ENCODE peak calls at places on chromosomes 13 and 19, in eight cellular contexts. L is upper lobe of right lung, X is mucosa of descending colon, U is lower leg skin, R is tibial nerve, E is MM.1S, O is heart left ventricle, I is Panc1. N is an unnamed sample.

GRCh38 chr13:90675129-90675528 is 672.4 kb upstream of the MIR17HG start:
- DNase-seq in L (no peak), X (no peak), U (no peak), R (no peak), E (no peak), O (no peak), I (no peak), N (no peak)

GRCh38 chr19:35669566-35669965 is 3.2 kb downstream of the UPK1A start:
- DNase-seq in L (no peak), X (no peak), U (no peak), R (no peak), E (no peak), O (no peak), I (no peak), N (no peak)

GRCh38 chr13:94112227-94112626 is 367.3 kb downstream of the DCT start:
- DNase-seq in L (no peak), X (peak), U (peak), R (peak), E (no peak), O (peak), I (no peak), N (no peak)

GRCh38 chr13:27442071-27442647 is 8.2 kb downstream of the MTIF3 start:
- DNase-seq in L (no peak), X (peak), U (no peak), R (no peak), E (no peak), O (no peak), I (no peak), N (no peak)

GRCh38 chr13:20400774-20401173 is 124.9 kb downstream of the CRYL1 start:
- DNase-seq in L (no peak), X (no peak), U (no peak), R (no peak), E (no peak), O (no peak), I (no peak), N (no peak)

GRCh38 chr13:72562686-72563085 is 164.7 kb downstream of the MZT1 start:
- DNase-seq in L (no peak), X (no peak), U (no peak), R (no peak), E (no peak), O (no peak), I (no peak), N (no peak)

GRCh38 chr13:44575741-44576395 is at the start of gene TSC22D1:
- DNase-seq in L (peak), X (peak), U (peak), R (peak), E (peak), O (peak), I (no peak), N (no peak)

GRCh38 chr19:6536138-6536671 is 5.4 kb downstream of the TNFSF9 start:
- DNase-seq in L (no peak), X (peak), U (peak), R (no peak), E (peak), O (no peak), I (no peak), N (no peak)

GRCh38 chr19:17931532-17932191 is 1.2 kb upstream of the CCDC124 start:
- DNase-seq in L (no peak), X (no peak), U (no peak), R (no peak), E (no peak), O (no peak), I (no peak), N (no peak)

GRCh38 chr19:55247621-55248099 is 11.2 kb downstream of the PPP6R1 start:
- DNase-seq in L (peak), X (peak), U (no peak), R (no peak), E (no peak), O (peak), I (no peak), N (no peak)

GRCh38 chr19:3743486-3743885 is 18.0 kb downstream of the APBA3 start:
- DNase-seq in L (no peak), X (no peak), U (no peak), R (no peak), E (no peak), O (no peak), I (no peak), N (no peak)

GRCh38 chr19:56014765-56015164 is 28.2 kb downstream of the NLRP5 start:
- DNase-seq in L (no peak), X (no peak), U (no peak), R (no peak), E (no peak), O (no peak), I (no peak), N (no peak)

GRCh38 chr19:38452430-38453366 is 19.2 kb downstream of the RYR1 start:
- DNase-seq in L (no peak), X (peak), U (no peak), R (no peak), E (no peak), O (no peak), I (no peak), N (peak)

GRCh38 chr13:114049026-114049425 is 75.2 kb upstream of the C13orf46 start:
- DNase-seq in L (no peak), X (peak), U (no peak), R (no peak), E (peak), O (no peak), I (no peak), N (no peak)

GRCh38 chr13:77860621-77861020 is 58.0 kb downstream of the EDNRB start:
- DNase-seq in L (no peak), X (no peak), U (no peak), R (no peak), E (no peak), O (no peak), I (no peak), N (no peak)

GRCh38 chr19:27833031-27833430 is 1379.9 kb downstream of the UQCRFS1 start:
- DNase-seq in L (no peak), X (no peak), U (no peak), R (no peak), E (no peak), O (no peak), I (no peak), N (no peak)

DNA sequence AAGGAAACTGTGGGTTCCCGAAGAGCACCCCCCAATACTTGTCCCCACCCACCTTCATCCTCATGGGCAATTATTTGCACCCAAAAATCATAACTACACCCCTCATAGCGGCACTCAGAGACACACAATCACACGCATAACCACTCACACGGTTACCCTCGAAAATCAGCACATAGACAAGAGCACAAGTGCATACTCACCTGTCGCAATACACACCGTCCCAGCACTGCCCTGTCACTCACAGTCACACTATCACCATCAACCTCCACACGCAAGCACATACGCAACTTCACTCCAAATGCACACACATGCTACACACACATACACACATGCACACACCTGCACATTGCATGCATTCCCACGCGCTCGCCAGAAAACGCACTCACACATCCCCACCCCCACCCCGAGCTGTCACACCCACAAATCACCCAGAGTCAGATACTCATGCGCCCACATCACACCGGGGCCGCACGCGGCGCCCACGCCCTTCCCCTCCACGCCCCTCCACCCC is 535 bp downstream of the COL5A3 start:
- DNase-seq in L (no peak), X (no peak), U (no peak), R (no peak), E (no peak), O (no peak), I (no peak), N (no peak)
- H3K4me3 ChIP-seq in L (peak), X (no peak), U (peak), R (peak), E (no peak), O (peak), I (no peak), N (peak)

GRCh38 chr19:49151339-49152217 is 3.6 kb downstream of the HRC start:
- DNase-seq in L (peak), X (peak), U (peak), R (peak), E (no peak), O (peak), I (peak), N (peak)
- H3K4me3 ChIP-seq in L (no peak), X (no peak), U (no peak), R (no peak), E (no peak), O (peak), I (peak), N (peak)

DNA sequence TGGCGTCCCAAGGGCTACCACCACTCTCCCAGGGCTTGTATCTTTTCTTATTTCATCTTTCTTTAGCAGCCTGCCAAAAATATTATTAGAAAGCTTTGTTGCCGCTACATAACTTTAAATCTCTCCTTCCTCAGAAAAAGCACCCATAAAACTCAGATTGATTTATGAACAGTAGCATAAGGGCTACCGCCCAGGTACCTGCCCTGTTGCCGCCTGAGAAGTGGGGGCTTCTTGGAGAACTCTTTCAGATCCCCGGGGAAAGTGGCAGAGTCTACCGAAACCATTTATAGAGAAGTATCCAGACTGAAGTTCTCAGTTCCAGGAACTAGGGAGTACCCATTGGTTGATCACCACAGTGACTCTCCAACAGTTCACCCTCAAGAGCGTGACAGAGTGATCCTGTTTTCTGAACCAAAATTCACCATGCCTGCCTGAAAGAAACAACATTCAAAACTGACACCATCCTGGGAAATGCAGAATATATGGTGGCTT is 697 bp upstream of the N4BP2L1 start:
- DNase-seq in L (no peak), X (peak), U (no peak), R (peak), E (no peak), O (no peak), I (no peak), N (no peak)
- H3K4me3 ChIP-seq in L (peak), X (peak), U (no peak), R (peak), E (peak), O (peak), I (peak), N (peak)

GRCh38 chr19:21148681-21149080 is 6.8 kb downstream of the ZNF431 start:
- DNase-seq in L (no peak), X (no peak), U (no peak), R (no peak), E (no peak), O (no peak), I (no peak), N (no peak)

GRCh38 chr19:21141787-21142464 is at the start of gene ZNF431:
- DNase-seq in L (peak), X (peak), U (peak), R (peak), E (peak), O (peak), I (peak), N (peak)

GRCh38 chr19:21147540-21147939 is 5.7 kb downstream of the ZNF431 start:
- DNase-seq in L (no peak), X (no peak), U (no peak), R (no peak), E (no peak), O (no peak), I (no peak), N (no peak)

GRCh38 chr19:21143846-21144245 is 2.0 kb downstream of the ZNF431 start:
- DNase-seq in L (no peak), X (no peak), U (no peak), R (no peak), E (no peak), O (no peak), I (no peak), N (no peak)

DNA sequence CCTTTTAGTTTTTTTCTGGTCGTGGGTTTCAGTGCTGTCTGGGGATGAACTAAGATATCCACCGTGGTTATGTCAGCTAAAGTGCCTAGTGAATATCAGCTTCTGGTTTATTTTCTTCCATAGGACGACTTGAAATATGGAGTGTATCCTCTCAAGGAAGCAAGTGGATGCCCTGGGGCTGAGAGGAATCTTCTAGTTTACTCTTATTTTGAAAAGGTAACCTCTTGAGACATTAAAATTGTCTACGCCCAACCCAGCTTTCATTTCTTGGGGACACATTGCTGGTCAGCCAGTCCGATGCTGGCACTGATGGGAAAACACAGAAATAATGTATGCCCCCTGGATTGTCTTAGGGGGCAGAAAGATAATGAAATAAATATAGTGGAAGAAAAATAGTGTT is 1.6 kb downstream of the ZNF431 start:
- DNase-seq in L (no peak), X (no peak), U (no peak), R (no peak), E (no peak), O (no peak), I (no peak), N (no peak)
- H3K4me3 ChIP-seq in L (no peak), X (no peak), U (no peak), R (no peak), E (no peak), O (no peak), I (no peak), N (no peak)

GRCh38 chr19:11324079-11324661 is 15.3 kb downstream of the RAB3D start:
- DNase-seq in L (peak), X (peak), U (peak), R (peak), E (no peak), O (peak), I (no peak), N (peak)

GRCh38 chr19:11324748-11325389 is 14.6 kb downstream of the RAB3D start:
- DNase-seq in L (no peak), X (no peak), U (no peak), R (no peak), E (no peak), O (no peak), I (no peak), N (no peak)

GRCh38 chr19:11322269-11323024 is 17.0 kb downstream of the RAB3D start:
- DNase-seq in L (no peak), X (no peak), U (no peak), R (no peak), E (no peak), O (no peak), I (no peak), N (no peak)

GRCh38 chr19:11325544-11325943 is 13.9 kb downstream of the RAB3D start:
- DNase-seq in L (no peak), X (no peak), U (no peak), R (no peak), E (no peak), O (no peak), I (no peak), N (no peak)

GRCh38 chr19:11323601-11324078 is 15.8 kb downstream of the RAB3D start:
- DNase-seq in L (no peak), X (no peak), U (no peak), R (no peak), E (no peak), O (no peak), I (no peak), N (no peak)
- H3K4me3 ChIP-seq in L (peak), X (no peak), U (no peak), R (no peak), E (no peak), O (no peak), I (no peak), N (no peak)

DNA sequence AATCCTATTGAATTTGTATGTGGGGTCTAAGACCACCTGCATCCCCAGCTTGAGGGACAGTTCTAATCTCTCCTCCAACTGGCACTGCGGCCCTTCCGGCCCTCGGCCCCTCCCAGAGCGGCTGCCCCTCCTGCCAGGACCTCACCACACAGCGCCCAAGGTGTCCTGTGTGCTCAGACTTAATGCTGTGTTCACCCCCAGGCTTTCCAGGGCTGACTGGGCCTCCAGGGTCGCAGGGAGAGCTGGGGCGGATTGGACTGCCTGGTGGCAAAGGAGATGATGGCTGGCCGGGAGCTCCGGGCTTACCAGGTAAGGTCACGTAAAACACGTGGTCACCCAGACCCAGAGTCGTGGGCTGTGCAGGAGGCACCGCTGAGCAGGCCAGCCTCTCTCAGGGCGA is 69.7 kb downstream of the RAB20 start:
- DNase-seq in L (no peak), X (no peak), U (no peak), R (no peak), E (no peak), O (peak), I (no peak), N (no peak)
- H3K4me3 ChIP-seq in L (no peak), X (no peak), U (no peak), R (no peak), E (no peak), O (no peak), I (no peak), N (no peak)

GRCh38 chr19:48632692-48633147 is 4.5 kb downstream of the DBP start:
- DNase-seq in L (no peak), X (no peak), U (no peak), R (no peak), E (peak), O (no peak), I (no peak), N (no peak)

GRCh38 chr19:48635263-48635965 is 1.8 kb downstream of the DBP start:
- DNase-seq in L (peak), X (peak), U (no peak), R (peak), E (peak), O (peak), I (no peak), N (peak)

GRCh38 chr19:48633148-48634035 is 3.8 kb downstream of the DBP start:
- DNase-seq in L (no peak), X (peak), U (no peak), R (no peak), E (no peak), O (no peak), I (no peak), N (no peak)

GRCh38 chr19:48634424-48635262 is 2.5 kb downstream of the DBP start:
- DNase-seq in L (peak), X (peak), U (peak), R (peak), E (peak), O (peak), I (no peak), N (peak)

DNA sequence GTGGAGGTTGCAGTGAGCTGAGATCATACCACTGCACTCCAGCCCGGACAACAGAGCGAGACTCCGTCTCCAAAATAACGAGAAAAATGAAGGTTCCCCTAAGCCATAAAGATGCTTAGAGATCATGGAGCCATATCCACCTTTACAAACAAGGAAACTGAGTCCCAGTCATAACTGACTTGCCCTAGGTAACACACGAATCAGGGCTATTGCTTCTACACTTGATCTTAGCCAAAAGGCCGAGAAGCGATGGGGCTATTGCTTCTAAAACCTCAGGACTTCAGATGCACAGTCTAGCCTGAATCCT is 3.2 kb downstream of the DBP start:
- DNase-seq in L (no peak), X (no peak), U (no peak), R (no peak), E (no peak), O (no peak), I (no peak), N (no peak)
- H3K4me3 ChIP-seq in L (peak), X (no peak), U (no peak), R (no peak), E (peak), O (peak), I (peak), N (peak)

GRCh38 chr19:58355891-58356235 is 2.6 kb upstream of the A1BG start:
- DNase-seq in L (no peak), X (no peak), U (no peak), R (no peak), E (no peak), O (no peak), I (no peak), N (no peak)
- H3K4me3 ChIP-seq in L (peak), X (no peak), U (no peak), R (no peak), E (no peak), O (peak), I (no peak), N (no peak)

DNA sequence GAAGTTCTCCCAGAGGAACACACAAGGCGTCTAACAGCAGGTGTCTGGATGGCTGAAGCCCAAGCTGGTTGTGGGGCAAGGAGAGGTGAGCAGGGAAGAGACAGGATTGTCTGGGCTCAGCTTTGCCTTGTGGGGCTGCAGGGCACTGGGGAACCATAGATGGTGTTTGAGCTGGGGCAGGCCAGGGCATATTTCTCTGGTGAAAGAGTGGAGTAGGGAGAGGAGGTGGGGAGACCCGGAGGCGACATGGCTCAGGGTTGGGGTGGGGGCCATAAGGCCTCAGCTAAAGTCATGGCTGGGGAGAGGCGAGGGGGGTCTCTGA is 5.4 kb upstream of the PALM start:
- DNase-seq in L (no peak), X (no peak), U (no peak), R (no peak), E (no peak), O (no peak), I (no peak), N (no peak)
- H3K4me3 ChIP-seq in L (peak), X (no peak), U (no peak), R (no peak), E (no peak), O (peak), I (no peak), N (no peak)